ENCODE peak calls at places on chromosome 10, in nine cellular contexts. R is SK-N-SH, W is IMR-90, E is endothelial cell of umbilical vein, C is PC-3, G is HCT116, Z is fibroblast of lung, M is neural progenitor cell, O is K562. T is an unnamed sample. For H3K36me3, the result is how much of the 10 kb centered on the place peaks cover.

GRCh38 chr10:95431900-95432342 is 129.2 kb downstream of the SORBS1 start:
- DNase-seq in R (no peak), W (no peak), E (no peak), C (no peak), G (no peak), Z (peak), M (no peak), O (no peak), T (no peak)

GRCh38 chr10:47049906-47050305 is 138.7 kb downstream of the PTPN20 start:
- DNase-seq in R (no peak), W (no peak), E (no peak), C (no peak), G (no peak), Z (no peak), M (no peak), O (no peak), T (peak)

GRCh38 chr10:124560377-124560776 is 98.8 kb downstream of the LHPP start:
- DNase-seq in R (no peak), W (peak), E (no peak), C (no peak), G (no peak), Z (peak), M (no peak), O (no peak), T (no peak)

GRCh38 chr10:128526793-128527375 is 400.7 kb upstream of the MKI67 start:
- DNase-seq in R (peak), W (no peak), E (no peak), C (no peak), G (no peak), Z (no peak), M (no peak), O (no peak), T (no peak)

GRCh38 chr10:53606951-53607350 is 834.4 kb upstream of the MBL2 start:
- DNase-seq in R (no peak), W (no peak), E (no peak), C (peak), G (no peak), Z (no peak), M (no peak), O (no peak), T (no peak)

GRCh38 chr10:101322266-101323151 is 31.5 kb upstream of the BTRC start:
- DNase-seq in R (peak), W (no peak), E (no peak), C (no peak), G (no peak), Z (no peak), M (peak), O (no peak), T (no peak)

GRCh38 chr10:79149662-79150443 is 81.1 kb downstream of the ZMIZ1 start:
- DNase-seq in R (peak), W (peak), E (no peak), C (peak), G (peak), Z (peak), M (peak), O (peak), T (peak)

GRCh38 chr10:34102917-34103506 is 712.1 kb downstream of the PARD3 start:
- DNase-seq in R (peak), W (peak), E (no peak), C (no peak), G (no peak), Z (no peak), M (no peak), O (no peak), T (no peak)

GRCh38 chr10:29482591-29483421 is 152.0 kb downstream of the SVIL start:
- DNase-seq in R (peak), W (peak), E (no peak), C (no peak), G (no peak), Z (peak), M (peak), O (no peak), T (peak)

GRCh38 chr10:68559872-68560200 is 301 bp upstream of the TET1 start:
- DNase-seq in R (no peak), W (no peak), E (no peak), C (no peak), G (peak), Z (no peak), M (no peak), O (no peak), T (no peak)

GRCh38 chr10:21810582-21811244 is 192.8 kb downstream of the DNAJC1 start:
- DNase-seq in R (no peak), W (peak), E (no peak), C (no peak), G (no peak), Z (peak), M (no peak), O (peak), T (no peak)

GRCh38 chr10:3779146-3779707 is 5.8 kb downstream of the KLF6 start:
- DNase-seq in R (no peak), W (peak), E (peak), C (no peak), G (no peak), Z (peak), M (no peak), O (no peak), T (peak)

GRCh38 chr10:3780056-3780765 is 4.8 kb downstream of the KLF6 start:
- DNase-seq in R (no peak), W (peak), E (peak), C (peak), G (no peak), Z (peak), M (no peak), O (no peak), T (peak)

GRCh38 chr10:3777876-3778707 is 6.9 kb downstream of the KLF6 start:
- DNase-seq in R (no peak), W (peak), E (peak), C (no peak), G (no peak), Z (no peak), M (no peak), O (no peak), T (peak)

GRCh38 chr10:3776796-3777571 is 8.0 kb downstream of the KLF6 start:
- DNase-seq in R (no peak), W (peak), E (peak), C (peak), G (peak), Z (peak), M (no peak), O (no peak), T (peak)

DNA sequence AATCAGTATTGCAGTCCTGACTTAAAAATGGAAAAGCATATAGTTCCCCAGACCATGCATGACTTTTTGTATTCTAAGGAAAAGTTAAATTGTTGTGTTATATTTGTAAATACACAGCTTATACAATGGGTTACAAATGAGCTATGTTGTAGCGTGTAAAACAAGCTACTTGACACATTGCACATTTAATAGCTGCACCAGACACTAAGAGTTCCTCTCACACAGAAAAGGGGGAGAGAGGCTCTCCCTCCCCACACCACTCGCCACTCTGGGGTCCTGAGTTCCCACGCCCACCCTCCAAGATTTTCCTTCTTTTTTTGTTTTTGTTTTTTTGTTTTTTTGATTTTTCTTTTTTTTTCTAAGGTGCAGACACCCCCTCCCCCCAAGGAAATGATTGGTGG is 6.3 kb downstream of the KLF6 start:
- DNase-seq in R (no peak), W (peak), E (peak), C (no peak), G (no peak), Z (no peak), M (no peak), O (no peak), T (peak)
- H3K36me3 ChIP-seq in R (half or more), W (half or more), E (half or more), C (half or more), G (under half), Z (under half), M (under half), O (half or more), T (half or more)

GRCh38 chr10:99207340-99207739 is 28.3 kb downstream of the HPSE2 start:
- DNase-seq in R (no peak), W (no peak), E (no peak), C (no peak), G (no peak), Z (no peak), M (no peak), O (no peak), T (no peak)
- H3K9ac ChIP-seq in R (no peak), W (no peak), E (no peak), C (no peak), G (no peak), Z (no peak), M (no peak), O (no peak), T (no peak)

DNA sequence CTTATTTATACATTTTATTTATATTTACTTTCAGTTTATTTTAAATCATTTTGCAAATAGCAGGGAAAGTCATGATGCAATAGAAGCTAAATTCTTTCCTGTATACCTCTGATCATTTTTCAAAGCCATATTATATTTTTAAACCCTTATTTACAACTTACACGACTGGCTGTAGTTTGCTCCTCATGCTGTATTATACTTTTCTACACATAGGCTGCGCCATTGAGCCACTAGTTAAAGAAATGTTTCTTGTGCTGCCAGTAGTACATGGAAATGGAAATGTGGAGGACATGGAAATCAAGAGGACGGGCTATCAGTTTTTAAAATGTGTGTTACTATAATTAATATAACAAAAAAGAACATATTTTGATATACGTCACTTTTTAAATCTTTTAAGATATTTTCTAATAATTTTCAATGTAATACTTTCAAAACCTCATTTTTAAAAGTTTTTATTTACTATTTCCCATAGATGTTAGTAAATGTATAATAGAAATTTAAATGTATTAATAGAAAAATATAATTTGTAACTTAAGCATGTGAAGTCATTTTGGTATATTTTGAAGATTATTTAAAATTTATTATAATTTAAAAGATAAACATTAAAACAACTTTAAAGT is 118.5 kb downstream of the VTI1A start:
- DNase-seq in R (peak), W (peak), E (peak), C (peak), G (peak), Z (peak), M (peak), O (peak), T (peak)
- TF ChIP-seq CTCF in R (peak), W (peak), E (peak), C (peak), G (peak), Z (peak), M (peak), O (peak), T (peak)

GRCh38 chr10:60200682-60201053 is 189.0 kb downstream of the ANK3 start:
- DNase-seq in R (peak), W (no peak), E (no peak), C (no peak), G (no peak), Z (no peak), M (no peak), O (no peak), T (no peak)
- H3K36me3 ChIP-seq in R (under half), W (under half), E (under half), C (under half), G (under half), Z (under half), M (under half), O (under half), T (under half)

DNA sequence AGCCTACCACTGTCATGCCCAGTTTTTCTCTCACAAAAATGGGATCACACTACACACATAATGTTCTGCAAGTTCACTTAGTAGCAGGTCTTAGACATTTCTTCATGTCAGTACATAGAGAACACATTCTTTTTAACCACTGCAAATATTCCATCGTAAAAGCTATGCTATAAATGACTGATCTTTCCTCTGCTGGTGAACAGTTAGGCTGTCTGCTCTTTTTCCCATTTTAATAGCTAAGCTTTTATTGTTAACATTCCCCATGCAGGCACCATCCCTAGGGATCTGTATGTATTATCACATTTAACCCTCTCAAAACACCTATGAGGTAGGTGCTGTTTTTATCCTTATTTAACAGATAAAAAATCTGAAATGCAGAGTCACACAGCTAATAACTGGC is 46.2 kb upstream of the PDCD4 start:
- DNase-seq in R (no peak), W (no peak), E (no peak), C (no peak), G (no peak), Z (no peak), M (no peak), O (no peak), T (no peak)
- H3K9ac ChIP-seq in R (no peak), W (no peak), E (no peak), C (no peak), G (no peak), Z (no peak), M (no peak), O (no peak), T (no peak)

DNA sequence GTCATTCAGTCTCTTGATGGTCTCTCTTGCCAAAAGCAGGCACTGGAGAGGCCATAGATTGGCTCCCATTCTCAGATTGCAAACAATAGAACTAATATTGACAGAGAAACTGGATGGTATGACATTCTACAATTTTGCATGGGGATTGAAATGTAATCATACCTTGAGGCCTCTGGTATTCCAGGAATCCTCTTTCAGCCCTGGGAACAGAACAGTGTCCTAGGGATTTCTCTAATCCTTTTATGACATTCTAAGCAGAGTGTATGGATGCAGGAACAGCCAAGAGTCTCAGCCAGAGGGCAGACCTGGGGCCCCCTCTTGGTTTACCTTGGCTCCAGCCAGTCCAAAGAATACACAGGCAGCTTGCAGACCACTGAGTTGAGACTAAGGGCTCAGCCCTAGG is 206.4 kb downstream of the KCNMA1 start:
- DNase-seq in R (no peak), W (no peak), E (no peak), C (peak), G (no peak), Z (peak), M (peak), O (no peak), T (peak)
- TF ChIP-seq CTCF in R (no peak), W (peak), E (no peak), C (no peak), G (no peak), Z (no peak), M (peak), O (no peak), T (peak)

DNA sequence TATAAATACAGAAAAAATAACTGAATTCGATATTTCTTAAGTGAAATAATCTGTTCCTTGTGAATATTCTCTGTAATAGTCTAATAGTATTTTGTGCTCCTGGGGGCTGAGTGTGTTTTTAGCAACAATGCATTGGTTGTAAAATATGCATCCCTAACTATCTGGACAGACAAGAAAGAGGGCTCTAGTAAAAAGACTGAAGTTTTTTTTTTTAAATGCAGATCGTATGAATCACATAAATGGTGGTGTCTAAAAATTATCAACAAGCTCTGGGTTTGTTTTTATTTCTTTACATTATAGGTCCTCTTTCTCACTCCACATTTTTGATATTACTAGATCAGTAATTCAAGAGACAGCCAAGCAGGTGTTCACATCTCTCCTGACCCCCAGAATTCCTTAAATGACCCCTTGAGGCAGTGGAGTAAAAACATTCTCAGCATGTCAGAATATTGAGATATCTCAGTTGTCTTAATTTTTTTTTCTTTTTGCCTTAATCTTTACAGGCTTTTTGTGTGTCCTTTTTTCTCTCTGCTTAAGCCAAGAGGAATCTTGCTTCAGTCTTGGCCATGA is 18.2 kb downstream of the ARID5B start:
- DNase-seq in R (no peak), W (peak), E (no peak), C (no peak), G (no peak), Z (peak), M (no peak), O (no peak), T (no peak)
- H3K36me3 ChIP-seq in R (under half), W (under half), E (under half), C (under half), G (under half), Z (under half), M (under half), O (under half), T (under half)

GRCh38 chr10:75428434-75429158 is 2.8 kb upstream of the LRMDA start:
- DNase-seq in R (no peak), W (peak), E (peak), C (peak), G (no peak), Z (peak), M (no peak), O (no peak), T (peak)
- H3K9ac ChIP-seq in R (no peak), W (no peak), E (no peak), C (no peak), G (no peak), Z (no peak), M (no peak), O (no peak), T (no peak)

GRCh38 chr10:86371691-86372090 is 5.1 kb upstream of the GRID1 start:
- DNase-seq in R (no peak), W (no peak), E (no peak), C (no peak), G (no peak), Z (no peak), M (no peak), O (no peak), T (peak)
- TF ChIP-seq CTCF in R (no peak), W (no peak), E (no peak), C (no peak), G (peak), Z (no peak), M (peak), O (peak), T (peak)

GRCh38 chr10:75864717-75865116 is 433.3 kb downstream of the LRMDA start:
- DNase-seq in R (no peak), W (no peak), E (no peak), C (no peak), G (no peak), Z (no peak), M (no peak), O (no peak), T (no peak)
- H3K36me3 ChIP-seq in R (under half), W (under half), E (under half), C (under half), G (under half), Z (under half), M (under half), O (under half), T (under half)

T was measured in endodermal cell.